ENCODE peak calls at places on chromosomes 12 and 14, in ten cellular contexts. P is A549; Q is mucosa of gallbladder; V is prostate gland; Y is H7; J is caudate nucleus; G is NCI-H1092 treated with DMSO at 0.1 percent for 48 hours; L is psoas muscle; D is activated CD4-positive, CD25-positive, alpha-beta regulatory T cell treated with anti-CD3 and anti-CD28 coated beads, Interleukin-2, amount 50 U/mL, for 16 hours; E is NCI-H2171 treated with DMSO at 0.1 percent for 48 hours. F is an unnamed sample.

GRCh38 chr12:91172051-91172450 is 10.6 kb downstream of the DCN start:
- DNase-seq in P (no peak), Q (no peak), V (no peak), Y (no peak), J (no peak), G (no peak), L (no peak), D (no peak), E (peak; percentile 31), F (no peak)

GRCh38 chr12:45914090-45914489 is 76.3 kb downstream of the SCAF11 start:
- DNase-seq in P (peak; percentile 12), Q (no peak), V (no peak), Y (peak; percentile 4), J (no peak), G (no peak), L (no peak), D (no peak), E (no peak), F (no peak)

GRCh38 chr12:107241421-107241820 is 148.1 kb upstream of the CRY1 start:
- DNase-seq in P (no peak), Q (no peak), V (no peak), Y (no peak), J (no peak), G (peak; percentile 14), L (no peak), D (no peak), E (peak; percentile 46), F (peak; percentile 1)

GRCh38 chr14:49971156-49972141 is 78.6 kb downstream of the ARF6 start:
- DNase-seq in P (no peak), Q (no peak), V (no peak), Y (no peak), J (no peak), G (peak; percentile 71), L (no peak), D (peak; percentile 15), E (peak; percentile 49), F (no peak)

GRCh38 chr12:52318241-52318990 is 2.8 kb downstream of the KRT83 start:
- DNase-seq in P (no peak), Q (no peak), V (no peak), Y (no peak), J (no peak), G (no peak), L (no peak), D (no peak), E (no peak), F (no peak)

GRCh38 chr14:56196274-56196673 is 78.1 kb downstream of the PELI2 start:
- DNase-seq in P (no peak), Q (no peak), V (no peak), Y (no peak), J (no peak), G (no peak), L (no peak), D (no peak), E (peak; percentile 13), F (no peak)

GRCh38 chr14:68715032-68715924 is 77.6 kb downstream of the ZFP36L1 start:
- DNase-seq in P (peak; percentile 31), Q (no peak), V (no peak), Y (no peak), J (no peak), G (no peak), L (no peak), D (no peak), E (no peak), F (no peak)

GRCh38 chr12:5379737-5380496 is 52.0 kb upstream of the NTF3 start:
- DNase-seq in P (no peak), Q (no peak), V (no peak), Y (no peak), J (no peak), G (no peak), L (peak; percentile 91), D (no peak), E (no peak), F (no peak)

GRCh38 chr12:124478416-124478815 is 89.0 kb downstream of the NCOR2 start:
- DNase-seq in P (no peak), Q (no peak), V (no peak), Y (no peak), J (no peak), G (no peak), L (no peak), D (no peak), E (no peak), F (no peak)

GRCh38 chr12:66693901-66694513 is 15.1 kb upstream of the GRIP1 start:
- DNase-seq in P (peak; percentile 80), Q (peak; percentile 19), V (peak; percentile 30), Y (no peak), J (no peak), G (peak; percentile 37), L (no peak), D (no peak), E (peak; percentile 75), F (no peak)

GRCh38 chr12:89980236-89980635 is 271.6 kb upstream of the ATP2B1 start:
- DNase-seq in P (peak; percentile 17), Q (peak; percentile 31), V (no peak), Y (no peak), J (no peak), G (no peak), L (no peak), D (no peak), E (no peak), F (no peak)

GRCh38 chr14:61456720-61457119 is 135.3 kb downstream of the PRKCH start:
- DNase-seq in P (peak; percentile 76), Q (peak; percentile 89), V (peak; percentile 88), Y (peak; percentile 65), J (peak; percentile 38), G (peak; percentile 83), L (peak; percentile 82), D (peak; percentile 79), E (peak; percentile 88), F (peak; percentile 65)

GRCh38 chr12:94187351-94187750 is 39.0 kb downstream of the PLXNC1 start:
- DNase-seq in P (no peak), Q (no peak), V (no peak), Y (no peak), J (no peak), G (no peak), L (no peak), D (no peak), E (no peak), F (no peak)

GRCh38 chr12:90999946-91000345 is 4.8 kb downstream of the EPYC start:
- DNase-seq in P (no peak), Q (no peak), V (no peak), Y (no peak), J (no peak), G (no peak), L (no peak), D (no peak), E (no peak), F (no peak)

GRCh38 chr12:5088586-5089264 is 45.0 kb downstream of the KCNA5 start:
- DNase-seq in P (peak; percentile 64), Q (no peak), V (no peak), Y (no peak), J (no peak), G (no peak), L (no peak), D (no peak), E (no peak), F (no peak)

GRCh38 chr14:69996197-69996596 is 117.0 kb downstream of the SMOC1 start:
- DNase-seq in P (peak; percentile 65), Q (no peak), V (no peak), Y (no peak), J (no peak), G (no peak), L (no peak), D (no peak), E (no peak), F (no peak)

GRCh38 chr12:132608231-132609171 is 1.9 kb downstream of the LRCOL1 start:
- DNase-seq in P (no peak), Q (no peak), V (no peak), Y (no peak), J (no peak), G (no peak), L (peak; percentile 34), D (no peak), E (no peak), F (no peak)

GRCh38 chr14:93962701-93963601 is 13.4 kb downstream of the ASB2 start:
- DNase-seq in P (no peak), Q (no peak), V (no peak), Y (no peak), J (no peak), G (no peak), L (peak; percentile 80), D (no peak), E (peak; percentile 77), F (peak; percentile 15)

GRCh38 chr12:63208956-63209355 is 58.0 kb upstream of the AVPR1A start:
- DNase-seq in P (no peak), Q (no peak), V (no peak), Y (no peak), J (no peak), G (no peak), L (no peak), D (no peak), E (no peak), F (no peak)

GRCh38 chr14:68598621-68599447 is 194.0 kb downstream of the ZFP36L1 start:
- DNase-seq in P (peak; percentile 95), Q (peak; percentile 81), V (peak; percentile 68), Y (no peak), J (no peak), G (no peak), L (peak; percentile 71), D (no peak), E (no peak), F (peak; percentile 14)

GRCh38 chr12:21677622-21678277 is 20.1 kb upstream of the LDHB start:
- DNase-seq in P (peak; percentile 14), Q (no peak), V (no peak), Y (no peak), J (no peak), G (no peak), L (no peak), D (no peak), E (no peak), F (no peak)

GRCh38 chr12:93441111-93441616 is 583 bp downstream of the UBE2N start:
- DNase-seq in P (peak; percentile 23), Q (peak; percentile 18), V (peak; percentile 5), Y (peak; percentile 74), J (no peak), G (no peak), L (peak; percentile 65), D (peak; percentile 18), E (no peak), F (no peak)

GRCh38 chr14:23056257-23056955 is 914 bp downstream of the CDH24 start:
- DNase-seq in P (peak; percentile 84), Q (peak; percentile 61), V (peak; percentile 44), Y (peak; percentile 95), J (no peak), G (no peak), L (peak; percentile 82), D (peak; percentile 40), E (no peak), F (no peak)

GRCh38 chr12:95763809-95764253 is 26.7 kb downstream of the NTN4 start:
- DNase-seq in P (peak; percentile 80), Q (no peak), V (no peak), Y (no peak), J (no peak), G (peak; percentile 23), L (peak; percentile 53), D (no peak), E (no peak), F (no peak)

GRCh38 chr12:132323171-132324010 is 6.0 kb downstream of the GALNT9 start:
- DNase-seq in P (no peak), Q (no peak), V (no peak), Y (no peak), J (no peak), G (no peak), L (peak; percentile 49), D (no peak), E (no peak), F (no peak)

GRCh38 chr14:93234798-93235197 is 27.7 kb downstream of the UBR7 start:
- DNase-seq in P (peak; percentile 64), Q (no peak), V (no peak), Y (no peak), J (no peak), G (no peak), L (no peak), D (no peak), E (no peak), F (no peak)

F was measured in hippocampal formation.